ENCODE peak calls at places on chromosomes 13 and 19, in ten cellular contexts. G, C, S, I, K, A, V, Q, W and F are unnamed samples.

GRCh38 chr13:32427852-32428580 is at the start of gene N4BP2L1:
- DNase-seq in C (peak; percentile 82), A (peak; percentile 68), G (no peak), Q (peak; percentile 12), W (peak; percentile 85), S (peak; percentile 53), K (no peak), V (peak; percentile 36), I (peak; percentile 87), F (peak; percentile 55)

GRCh38 chr19:13024958-13025653 is 29.8 kb downstream of the NFIX start:
- DNase-seq in W (no peak), A (no peak), I (no peak), V (no peak), S (no peak), G (no peak), K (no peak), Q (no peak), C (peak; percentile 76), F (no peak)

GRCh38 chr13:89695343-89696257 is 1651.9 kb upstream of the MIR17HG start:
- DNase-seq in C (peak; percentile 49), W (peak; percentile 31), I (no peak), A (peak; percentile 42), S (no peak), K (peak; percentile 3), Q (peak; percentile 35), G (peak; percentile 10), V (peak; percentile 11), F (peak; percentile 60)

GRCh38 chr19:18804139-18804601 is 13.1 kb upstream of the COMP start:
- DNase-seq in S (no peak), G (no peak), W (no peak), V (no peak), Q (no peak), K (no peak), I (no peak), A (no peak), C (no peak), F (no peak)

GRCh38 chr19:42253245-42254082 is 1.5 kb downstream of the ERF start:
- DNase-seq in Q (peak; percentile 18), W (peak; percentile 61), C (peak; percentile 66), A (peak; percentile 69), K (no peak), I (peak; percentile 77), S (no peak), V (no peak), G (no peak), F (peak; percentile 75)

GRCh38 chr13:31038834-31039552 is 106.5 kb downstream of the TEX26 start:
- DNase-seq in S (no peak), I (peak; percentile 54), A (no peak), W (no peak), V (no peak), C (no peak), K (no peak), G (peak; percentile 66), Q (no peak), F (no peak)

GRCh38 chr13:45413826-45414312 is 4.3 kb downstream of the SLC25A30 start:
- DNase-seq in I (no peak), G (peak; percentile 38), K (no peak), A (no peak), W (no peak), C (no peak), Q (no peak), V (no peak), S (no peak), F (no peak)

GRCh38 chr19:10836478-10837325 is 690 bp upstream of the TMED1 start:
- DNase-seq in S (peak; percentile 54), Q (peak; percentile 91), V (no peak), G (peak; percentile 39), K (no peak), A (no peak), I (no peak), W (peak; percentile 86), C (peak; percentile 86), F (peak; percentile 91)

GRCh38 chr19:7859766-7860165 is 14.4 kb downstream of the PRR36 start:
- DNase-seq in G (no peak), Q (no peak), W (no peak), C (no peak), K (no peak), I (no peak), V (no peak), A (no peak), S (no peak), F (no peak)

GRCh38 chr13:27578121-27579030 is 42.0 kb downstream of the LNX2 start:
- DNase-seq in G (no peak), Q (no peak), I (no peak), K (no peak), C (no peak), A (no peak), V (no peak), S (no peak), W (no peak), F (no peak)

GRCh38 chr19:14632286-14632685 is 42.4 kb downstream of the ADGRE3 start:
- DNase-seq in V (peak; percentile 2), S (no peak), W (no peak), G (no peak), Q (no peak), K (peak; percentile 3), A (no peak), C (no peak), I (no peak), F (no peak)

GRCh38 chr13:26709461-26709860 is 51.1 kb downstream of the GPR12 start:
- DNase-seq in S (no peak), A (no peak), K (no peak), C (no peak), Q (no peak), V (no peak), I (no peak), G (no peak), W (no peak), F (no peak)

GRCh38 chr19:52734893-52735661 is at the start of gene ZNF611:
- DNase-seq in A (peak; percentile 99), W (peak; percentile 99), I (peak; percentile 100), Q (peak; percentile 87), V (peak; percentile 92), G (peak; percentile 65), S (peak; percentile 96), K (peak; percentile 69), C (peak; percentile 99), F (peak; percentile 97)

GRCh38 chr13:40672310-40673060 is 6.0 kb upstream of the FOXO1 start:
- DNase-seq in K (peak; percentile 55), W (peak; percentile 28), V (peak; percentile 80), I (no peak), Q (peak; percentile 12), C (no peak), A (no peak), S (no peak), G (no peak), F (peak; percentile 54)

GRCh38 chr13:98416408-98416807 is 160.5 kb downstream of the STK24 start:
- DNase-seq in S (no peak), A (peak; percentile 44), G (peak; percentile 12), C (peak; percentile 97), V (no peak), K (no peak), I (no peak), W (peak; percentile 96), Q (peak; percentile 53), F (no peak)

GRCh38 chr13:43544011-43544410 is 242.8 kb downstream of the ENOX1 start:
- DNase-seq in V (peak; percentile 53), G (no peak), S (no peak), W (no peak), Q (no peak), K (no peak), C (no peak), I (no peak), A (no peak), F (peak; percentile 30)

GRCh38 chr13:25232937-25233515 is 54.3 kb downstream of the MTMR6 start:
- DNase-seq in A (no peak), S (no peak), W (no peak), V (peak; percentile 38), G (no peak), I (no peak), K (no peak), C (no peak), Q (peak; percentile 5), F (peak; percentile 51)

GRCh38 chr13:23087884-23088283 is 92.9 kb upstream of the SGCG start:
- DNase-seq in C (no peak), I (no peak), G (no peak), S (no peak), V (peak; percentile 11), A (no peak), W (no peak), Q (no peak), K (no peak), F (peak; percentile 28)

GRCh38 chr13:102657630-102658029 is 37.2 kb downstream of the METTL21C start:
- DNase-seq in G (no peak), I (no peak), A (no peak), S (no peak), Q (no peak), V (no peak), C (no peak), K (no peak), W (no peak), F (no peak)

GRCh38 chr19:13813147-13813546 is 17.9 kb downstream of the ZSWIM4 start:
- DNase-seq in G (no peak), A (no peak), Q (no peak), K (no peak), V (no peak), C (no peak), W (no peak), I (no peak), S (no peak), F (no peak)

GRCh38 chr19:46587861-46588260 is 13.3 kb upstream of the CALM3 start:
- DNase-seq in G (no peak), C (no peak), K (no peak), A (no peak), Q (no peak), V (no peak), S (no peak), I (no peak), W (no peak), F (no peak)

GRCh38 chr19:5343848-5344247 is 3.2 kb upstream of the PTPRS start:
- DNase-seq in Q (no peak), I (no peak), W (no peak), S (no peak), K (no peak), C (no peak), A (no peak), V (peak; percentile 25), G (no peak), F (no peak)

GRCh38 chr19:48630289-48631036 is 6.7 kb downstream of the DBP start:
- DNase-seq in I (no peak), W (peak; percentile 76), Q (no peak), C (peak; percentile 36), A (no peak), V (peak; percentile 63), S (no peak), G (no peak), K (no peak), F (peak; percentile 85)

GRCh38 chr13:102400619-102401125 is 1.2 kb downstream of the FGF14 start:
- DNase-seq in K (no peak), A (no peak), W (peak; percentile 35), C (no peak), I (no peak), S (no peak), V (peak; percentile 3), G (no peak), Q (no peak), F (no peak)

GRCh38 chr13:31890946-31891345 is 140.6 kb upstream of the FRY start:
- DNase-seq in G (no peak), W (no peak), V (peak; percentile 54), I (no peak), Q (no peak), K (no peak), C (no peak), A (no peak), S (no peak), F (no peak)

GRCh38 chr19:9037415-9038062 is 27.3 kb upstream of the MUC16 start:
- DNase-seq in V (no peak), W (no peak), I (no peak), A (no peak), S (no peak), K (no peak), G (no peak), C (no peak), Q (no peak), F (no peak)

GRCh38 chr19:35403116-35403760 is 32.4 kb downstream of the GPR42 start:
- DNase-seq in S (no peak), C (no peak), G (no peak), A (no peak), Q (no peak), V (no peak), W (no peak), K (no peak), I (no peak), F (peak; percentile 17)